ENCODE peak calls at places on chromosome 2, in ten cellular contexts. V is thyroid gland; L is neural progenitor cell; A is ascending aorta; Q is upper lobe of right lung; E is CD8-positive, alpha-beta T cell; U is HCT116; W is K562; M is CD4-positive, alpha-beta T cell; X is substantia nigra. P is an unnamed sample.

GRCh38 chr2:72483346-72483745 is 335.7 kb upstream of the CYP26B1 start:
- DNase-seq in V (no peak), L (no peak), A (no peak), Q (no peak), E (no peak), U (no peak), W (no peak), M (no peak), X (no peak), P (no peak)

GRCh38 chr2:239457586-239458445 is 57.0 kb upstream of the HDAC4 start:
- DNase-seq in V (no peak), L (no peak), A (no peak), Q (no peak), E (no peak), U (no peak), W (no peak), M (no peak), X (no peak), P (peak)

GRCh38 chr2:158129037-158129436 is 27.4 kb downstream of the UPP2 start:
- DNase-seq in V (no peak), L (no peak), A (no peak), Q (no peak), E (no peak), U (no peak), W (no peak), M (no peak), X (no peak), P (no peak)

GRCh38 chr2:42223822-42224268 is 54.7 kb downstream of the EML4 start:
- DNase-seq in V (no peak), L (no peak), A (no peak), Q (no peak), E (no peak), U (no peak), W (no peak), M (no peak), X (no peak), P (no peak)

GRCh38 chr2:10329584-10329879 is 26.8 kb downstream of the HPCAL1 start:
- DNase-seq in V (no peak), L (no peak), A (no peak), Q (no peak), E (no peak), U (no peak), W (no peak), M (no peak), X (no peak), P (no peak)

GRCh38 chr2:10897956-10898355 is 13.8 kb upstream of the KCNF1 start:
- DNase-seq in V (no peak), L (no peak), A (no peak), Q (no peak), E (no peak), U (no peak), W (no peak), M (no peak), X (no peak), P (no peak)

GRCh38 chr2:38106420-38107182 is 30.6 kb upstream of the CYP1B1 start:
- DNase-seq in V (peak), L (no peak), A (no peak), Q (no peak), E (no peak), U (no peak), W (no peak), M (no peak), X (no peak), P (no peak)

GRCh38 chr2:42230891-42231290 is 61.7 kb downstream of the EML4 start:
- DNase-seq in V (no peak), L (peak), A (no peak), Q (no peak), E (no peak), U (no peak), W (no peak), M (no peak), X (no peak), P (no peak)

GRCh38 chr2:217714268-217714643 is 288.5 kb downstream of the TNS1 start:
- DNase-seq in V (no peak), L (peak), A (peak), Q (peak), E (no peak), U (no peak), W (no peak), M (no peak), X (peak), P (peak)

GRCh38 chr2:162153608-162154224 is 1.7 kb upstream of the GCG start:
- DNase-seq in V (peak), L (peak), A (no peak), Q (no peak), E (peak), U (peak), W (peak), M (peak), X (no peak), P (peak)

GRCh38 chr2:182548031-182548950 is 121.5 kb upstream of the PDE1A start:
- DNase-seq in V (no peak), L (no peak), A (no peak), Q (no peak), E (no peak), U (no peak), W (no peak), M (no peak), X (no peak), P (no peak)

GRCh38 chr2:180694445-180695421 is 285.7 kb upstream of the UBE2E3 start:
- DNase-seq in V (no peak), L (no peak), A (no peak), Q (no peak), E (no peak), U (no peak), W (no peak), M (no peak), X (no peak), P (no peak)

GRCh38 chr2:48633143-48633542 is 15.5 kb downstream of the GTF2A1L start:
- DNase-seq in V (no peak), L (no peak), A (no peak), Q (no peak), E (no peak), U (no peak), W (peak), M (no peak), X (no peak), P (no peak)

GRCh38 chr2:61057562-61057961 is 8.1 kb upstream of the SANBR start:
- DNase-seq in V (no peak), L (no peak), A (no peak), Q (no peak), E (no peak), U (no peak), W (no peak), M (no peak), X (no peak), P (no peak)

GRCh38 chr2:215736653-215737290 is 276.6 kb downstream of the MREG start:
- DNase-seq in V (no peak), L (peak), A (no peak), Q (no peak), E (no peak), U (peak), W (peak), M (no peak), X (no peak), P (no peak)

GRCh38 chr2:230449901-230450467 is 34.0 kb downstream of the SP100 start:
- DNase-seq in V (no peak), L (no peak), A (no peak), Q (no peak), E (no peak), U (no peak), W (no peak), M (no peak), X (no peak), P (no peak)

GRCh38 chr2:239062743-239063142 is 214.9 kb downstream of the TWIST2 start:
- DNase-seq in V (no peak), L (no peak), A (no peak), Q (no peak), E (no peak), U (no peak), W (no peak), M (no peak), X (no peak), P (no peak)

GRCh38 chr2:232328516-232329460 is 49.8 kb upstream of the ALPP start:
- DNase-seq in V (no peak), L (no peak), A (no peak), Q (peak), E (no peak), U (no peak), W (no peak), M (no peak), X (no peak), P (peak)

GRCh38 chr2:240930631-240931318 is 24.6 kb downstream of the CROCC2 start:
- DNase-seq in V (no peak), L (no peak), A (no peak), Q (peak), E (no peak), U (no peak), W (no peak), M (no peak), X (no peak), P (peak)

GRCh38 chr2:177340158-177340557 is 52.4 kb upstream of the AGPS start:
- DNase-seq in V (no peak), L (no peak), A (no peak), Q (no peak), E (no peak), U (no peak), W (no peak), M (no peak), X (no peak), P (no peak)

GRCh38 chr2:106280224-106280623 is 86.1 kb upstream of the UXS1 start:
- DNase-seq in V (no peak), L (no peak), A (no peak), Q (no peak), E (no peak), U (no peak), W (no peak), M (no peak), X (no peak), P (no peak)

GRCh38 chr2:133485868-133486267 is 82.4 kb downstream of the NCKAP5 start:
- DNase-seq in V (no peak), L (no peak), A (no peak), Q (no peak), E (no peak), U (no peak), W (no peak), M (no peak), X (no peak), P (no peak)

GRCh38 chr2:157328133-157328532 is 2.5 kb upstream of the ERMN start:
- DNase-seq in V (no peak), L (no peak), A (no peak), Q (no peak), E (no peak), U (no peak), W (no peak), M (no peak), X (no peak), P (no peak)

GRCh38 chr2:20425371-20425881 is 21.4 kb upstream of the RHOB start:
- DNase-seq in V (no peak), L (no peak), A (no peak), Q (no peak), E (no peak), U (no peak), W (no peak), M (no peak), X (no peak), P (no peak)

GRCh38 chr2:85578243-85579180 is 1.1 kb downstream of the VAMP8 start:
- DNase-seq in V (peak), L (no peak), A (peak), Q (peak), E (no peak), U (no peak), W (peak), M (no peak), X (no peak), P (no peak)

GRCh38 chr2:101032100-101032776 is 30.1 kb downstream of the RPL31 start:
- DNase-seq in V (peak), L (no peak), A (no peak), Q (no peak), E (no peak), U (no peak), W (no peak), M (no peak), X (no peak), P (no peak)

GRCh38 chr2:74833418-74834233 is at the start of gene HK2:
- DNase-seq in V (peak), L (peak), A (peak), Q (peak), E (peak), U (peak), W (peak), M (peak), X (peak), P (peak)

GRCh38 chr2:86019121-86019520 is 86.6 kb downstream of the POLR1A start:
- DNase-seq in V (no peak), L (no peak), A (no peak), Q (no peak), E (no peak), U (no peak), W (no peak), M (no peak), X (no peak), P (no peak)

GRCh38 chr2:85666435-85666924 is 1.5 kb downstream of the SFTPB start:
- DNase-seq in V (no peak), L (no peak), A (no peak), Q (peak), E (no peak), U (no peak), W (no peak), M (no peak), X (no peak), P (no peak)

GRCh38 chr2:239824051-239824694 is 201.0 kb downstream of the NDUFA10 start:
- DNase-seq in V (peak), L (peak), A (peak), Q (peak), E (no peak), U (peak), W (peak), M (no peak), X (no peak), P (no peak)

GRCh38 chr2:238141541-238142318 is 3.3 kb downstream of the KLHL30 start:
- DNase-seq in V (peak), L (no peak), A (no peak), Q (peak), E (no peak), U (peak), W (no peak), M (no peak), X (no peak), P (no peak)

GRCh38 chr2:106995560-106995959 is 109.6 kb upstream of the ST6GAL2 start:
- DNase-seq in V (no peak), L (no peak), A (peak), Q (no peak), E (no peak), U (no peak), W (no peak), M (no peak), X (no peak), P (no peak)

GRCh38 chr2:44136186-44136585 is 32.5 kb upstream of the PPM1B start:
- DNase-seq in V (no peak), L (no peak), A (no peak), Q (no peak), E (no peak), U (no peak), W (no peak), M (no peak), X (no peak), P (no peak)

GRCh38 chr2:234324151-234324550 is 172.7 kb downstream of the ARL4C start:
- DNase-seq in V (no peak), L (no peak), A (no peak), Q (no peak), E (no peak), U (no peak), W (no peak), M (no peak), X (no peak), P (no peak)

GRCh38 chr2:105052773-105053172 is 14.9 kb downstream of the MRPS9 start:
- DNase-seq in V (peak), L (no peak), A (no peak), Q (no peak), E (no peak), U (no peak), W (peak), M (no peak), X (no peak), P (peak)

GRCh38 chr2:207621640-207622039 is 3.6 kb downstream of the METTL21A start:
- DNase-seq in V (no peak), L (no peak), A (no peak), Q (no peak), E (no peak), U (no peak), W (no peak), M (no peak), X (no peak), P (no peak)

GRCh38 chr2:196153480-196153879 is 17.9 kb downstream of the STK17B start:
- DNase-seq in V (no peak), L (no peak), A (no peak), Q (no peak), E (no peak), U (no peak), W (peak), M (no peak), X (no peak), P (no peak)

GRCh38 chr2:235050992-235051351 is 99.2 kb downstream of the SH3BP4 start:
- DNase-seq in V (peak), L (peak), A (peak), Q (peak), E (no peak), U (peak), W (peak), M (no peak), X (peak), P (peak)

GRCh38 chr2:168962636-168963035 is 61.5 kb downstream of the G6PC2 start:
- DNase-seq in V (no peak), L (no peak), A (no peak), Q (no peak), E (no peak), U (no peak), W (no peak), M (no peak), X (no peak), P (no peak)

DNA sequence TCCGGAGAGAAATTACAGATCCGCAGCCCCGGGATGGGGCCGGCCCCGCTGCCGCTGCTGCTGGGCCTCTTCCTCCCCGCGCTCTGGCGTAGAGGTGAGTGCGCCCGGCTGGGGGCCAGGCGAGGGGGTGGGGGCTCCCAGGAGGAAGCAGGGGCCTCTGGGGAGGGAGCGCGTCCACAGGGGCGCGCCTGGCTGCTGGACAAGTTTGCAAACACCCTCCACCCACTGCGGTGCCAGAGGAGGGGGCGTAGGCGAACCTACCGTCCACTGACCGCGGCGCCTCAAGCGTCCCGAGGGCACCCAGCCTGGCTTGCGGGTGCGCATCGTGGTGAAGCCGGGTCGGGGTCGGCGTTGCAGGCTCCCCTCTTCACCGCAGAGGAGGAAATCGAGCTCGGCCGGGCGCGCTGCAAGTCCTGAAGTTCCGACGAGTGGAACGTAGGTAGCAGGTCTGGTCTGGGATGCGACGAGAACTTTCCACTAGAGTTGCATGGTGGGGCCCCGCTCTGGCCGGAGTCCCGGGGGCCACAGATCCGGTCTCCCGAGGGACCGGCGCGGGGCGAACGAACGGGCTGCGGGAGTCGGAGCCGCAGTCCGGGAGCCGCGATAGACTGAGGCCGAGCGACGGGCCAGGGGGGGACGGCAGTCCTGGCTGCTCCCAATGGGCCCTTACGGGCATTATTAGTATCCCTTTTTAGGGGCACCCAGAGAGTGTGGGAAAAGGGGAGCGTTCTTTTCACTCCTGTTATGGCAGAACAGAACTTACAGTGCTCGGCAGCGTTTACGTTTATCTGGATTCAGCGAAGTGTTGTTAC is 502 bp downstream of the MERTK start:
- DNase-seq in V (peak), L (peak), A (peak), Q (no peak), E (no peak), U (no peak), W (no peak), M (no peak), X (no peak), P (no peak)
- H3K27ac ChIP-seq in V (peak), L (no peak), A (peak), Q (peak), E (no peak), U (peak), W (no peak), M (no peak), X (peak), P (peak)

DNA sequence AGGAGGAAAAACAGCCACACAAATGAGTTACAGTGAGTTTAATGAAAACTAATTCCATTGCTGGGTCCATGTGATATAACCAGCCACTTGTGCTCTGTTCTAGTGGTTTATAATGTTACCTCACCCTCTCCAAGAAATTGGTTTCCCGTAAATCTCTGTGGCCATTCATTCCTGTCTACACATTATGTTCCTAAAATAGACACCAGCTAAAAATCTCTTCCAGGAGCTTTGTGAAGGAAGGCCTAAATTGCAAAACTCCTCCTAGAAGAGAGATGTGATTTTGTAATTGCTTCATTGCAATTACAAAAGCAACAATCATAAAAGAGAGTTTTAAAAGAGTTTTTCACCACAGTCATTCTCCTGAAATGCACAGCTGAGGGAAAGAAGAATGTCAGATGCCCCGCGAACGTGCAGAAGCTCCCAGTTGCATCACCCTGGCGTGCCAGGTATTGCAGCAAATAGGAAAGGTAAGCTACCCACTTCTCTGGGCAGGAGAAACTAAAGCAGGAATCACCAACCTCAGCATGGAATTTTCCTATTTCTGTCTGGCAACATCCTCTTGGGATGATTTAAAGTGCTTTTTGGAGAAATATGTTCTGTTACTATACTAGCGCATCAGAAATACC is 1.7 kb downstream of the SCN1A start:
- DNase-seq in V (no peak), L (no peak), A (no peak), Q (peak), E (no peak), U (no peak), W (no peak), M (no peak), X (no peak), P (no peak)
- H3K27ac ChIP-seq in V (no peak), L (no peak), A (no peak), Q (peak), E (no peak), U (no peak), W (no peak), M (no peak), X (no peak), P (no peak)

GRCh38 chr2:220000586-220000985 is 373.2 kb downstream of the SLC4A3 start:
- DNase-seq in V (no peak), L (no peak), A (no peak), Q (no peak), E (no peak), U (no peak), W (no peak), M (no peak), X (no peak), P (no peak)
- H3K27ac ChIP-seq in V (no peak), L (no peak), A (no peak), Q (no peak), E (no peak), U (no peak), W (no peak), M (no peak), X (no peak), P (no peak)

GRCh38 chr2:68244456-68244855 is 7.9 kb downstream of the PPP3R1 start:
- DNase-seq in V (no peak), L (no peak), A (no peak), Q (no peak), E (no peak), U (no peak), W (no peak), M (no peak), X (no peak), P (no peak)
- H3K27ac ChIP-seq in V (no peak), L (peak), A (no peak), Q (no peak), E (no peak), U (no peak), W (no peak), M (no peak), X (no peak), P (no peak)

GRCh38 chr2:64212346-64212745 is 68.1 kb upstream of the PELI1 start:
- DNase-seq in V (no peak), L (no peak), A (no peak), Q (no peak), E (no peak), U (no peak), W (peak), M (no peak), X (no peak), P (no peak)
- H3K27ac ChIP-seq in V (no peak), L (no peak), A (no peak), Q (peak), E (no peak), U (no peak), W (peak), M (no peak), X (no peak), P (no peak)

DNA sequence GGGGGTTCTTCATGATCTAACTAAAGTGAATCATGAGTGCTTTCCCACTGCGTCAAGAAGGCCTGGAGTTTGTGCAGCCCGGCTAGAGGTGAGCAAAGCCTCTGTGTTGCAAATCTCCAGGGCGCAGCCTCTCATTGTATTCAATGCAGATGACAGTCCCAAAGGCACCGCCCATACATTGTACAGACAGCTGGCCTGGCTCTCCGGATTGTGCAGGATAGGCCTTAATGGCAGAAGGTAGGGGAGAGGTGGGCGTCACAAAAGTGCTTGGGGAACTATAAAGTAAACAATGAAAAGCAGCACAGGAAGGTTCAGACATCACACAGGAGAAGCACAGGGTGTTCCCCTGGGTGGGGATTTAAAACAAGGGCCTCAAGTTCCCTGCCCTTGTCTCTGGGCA is 892 bp upstream of the GYPC start:
- DNase-seq in V (no peak), L (peak), A (no peak), Q (no peak), E (no peak), U (no peak), W (peak), M (no peak), X (no peak), P (no peak)
- H3K27ac ChIP-seq in V (peak), L (no peak), A (peak), Q (peak), E (no peak), U (no peak), W (peak), M (peak), X (no peak), P (peak)